ENCODE peak calls at places on chromosome 21, in five cellular contexts. One of them, this sample, is unnamed.

GRCh38 chr21:39613029-39613934 is 542 bp downstream of the B3GALT5 start:
- DNase-seq in right lobe of liver: no peak
- DNase-seq in transverse colon: no peak
- DNase-seq in non-pigmented ciliary epithelial cell: no peak
- DNase-seq in activated B cell treated with CpG ODN at 0.5 μM for 24 hours: no peak
- DNase-seq in this sample: no peak

GRCh38 chr21:42146821-42147220 is 72.1 kb upstream of the ABCG1 start:
- DNase-seq in right lobe of liver: no peak
- DNase-seq in transverse colon: no peak
- DNase-seq in non-pigmented ciliary epithelial cell: no peak
- DNase-seq in activated B cell treated with CpG ODN at 0.5 μM for 24 hours: no peak
- DNase-seq in this sample: no peak

GRCh38 chr21:42059721-42060120 is 11.4 kb upstream of the UMODL1 start:
- DNase-seq in right lobe of liver: peak; percentile 50
- DNase-seq in transverse colon: no peak
- DNase-seq in non-pigmented ciliary epithelial cell: no peak
- DNase-seq in activated B cell treated with CpG ODN at 0.5 μM for 24 hours: no peak
- DNase-seq in this sample: no peak

GRCh38 chr21:25494804-25495203 is 112.5 kb downstream of the MRPL39 start:
- DNase-seq in right lobe of liver: no peak
- DNase-seq in transverse colon: no peak
- DNase-seq in non-pigmented ciliary epithelial cell: no peak
- DNase-seq in activated B cell treated with CpG ODN at 0.5 μM for 24 hours: no peak
- DNase-seq in this sample: no peak

GRCh38 chr21:40952551-40953330 is 105.8 kb upstream of the DSCAM start:
- DNase-seq in right lobe of liver: no peak
- DNase-seq in transverse colon: no peak
- DNase-seq in non-pigmented ciliary epithelial cell: no peak
- DNase-seq in activated B cell treated with CpG ODN at 0.5 μM for 24 hours: no peak
- DNase-seq in this sample: no peak

GRCh38 chr21:45617021-45617930 is 26.2 kb upstream of the PCBP3 start:
- DNase-seq in right lobe of liver: peak; percentile 35
- DNase-seq in transverse colon: no peak
- DNase-seq in non-pigmented ciliary epithelial cell: no peak
- DNase-seq in activated B cell treated with CpG ODN at 0.5 μM for 24 hours: peak; percentile 10
- DNase-seq in this sample: no peak

GRCh38 chr21:42369821-42370220 is 3.5 kb upstream of the TFF1 start:
- DNase-seq in right lobe of liver: peak; percentile 54
- DNase-seq in transverse colon: no peak
- DNase-seq in non-pigmented ciliary epithelial cell: no peak
- DNase-seq in activated B cell treated with CpG ODN at 0.5 μM for 24 hours: no peak
- DNase-seq in this sample: no peak

GRCh38 chr21:36849461-36849860 is 117.0 kb downstream of the HLCS start:
- DNase-seq in right lobe of liver: no peak
- DNase-seq in transverse colon: no peak
- DNase-seq in non-pigmented ciliary epithelial cell: no peak
- DNase-seq in activated B cell treated with CpG ODN at 0.5 μM for 24 hours: no peak
- DNase-seq in this sample: no peak

GRCh38 chr21:37829447-37829846 is 86.8 kb downstream of the KCNJ6 start:
- DNase-seq in right lobe of liver: no peak
- DNase-seq in transverse colon: peak; percentile 76
- DNase-seq in non-pigmented ciliary epithelial cell: no peak
- DNase-seq in activated B cell treated with CpG ODN at 0.5 μM for 24 hours: no peak
- DNase-seq in this sample: no peak

GRCh38 chr21:36557316-36557715 is 77.4 kb upstream of the CLDN14 start:
- DNase-seq in right lobe of liver: no peak
- DNase-seq in transverse colon: no peak
- DNase-seq in non-pigmented ciliary epithelial cell: no peak
- DNase-seq in activated B cell treated with CpG ODN at 0.5 μM for 24 hours: no peak
- DNase-seq in this sample: no peak

GRCh38 chr21:37552496-37553399 is 186.2 kb downstream of the DYRK1A start:
- DNase-seq in right lobe of liver: no peak
- DNase-seq in transverse colon: no peak
- DNase-seq in non-pigmented ciliary epithelial cell: no peak
- DNase-seq in activated B cell treated with CpG ODN at 0.5 μM for 24 hours: no peak
- DNase-seq in this sample: no peak

GRCh38 chr21:35149698-35150097 is 100.6 kb upstream of the RUNX1 start:
- DNase-seq in right lobe of liver: no peak
- DNase-seq in transverse colon: no peak
- DNase-seq in non-pigmented ciliary epithelial cell: no peak
- DNase-seq in activated B cell treated with CpG ODN at 0.5 μM for 24 hours: no peak
- DNase-seq in this sample: no peak

GRCh38 chr21:35048706-35049617 is at the start of gene RUNX1:
- DNase-seq in right lobe of liver: no peak
- DNase-seq in transverse colon: peak; percentile 63
- DNase-seq in non-pigmented ciliary epithelial cell: peak; percentile 83
- DNase-seq in activated B cell treated with CpG ODN at 0.5 μM for 24 hours: peak; percentile 57
- DNase-seq in this sample: peak; percentile 10

GRCh38 chr21:44365251-44365966 is 12.0 kb downstream of the TRPM2 start:
- DNase-seq in right lobe of liver: no peak
- DNase-seq in transverse colon: no peak
- DNase-seq in non-pigmented ciliary epithelial cell: no peak
- DNase-seq in activated B cell treated with CpG ODN at 0.5 μM for 24 hours: no peak
- DNase-seq in this sample: no peak

GRCh38 chr21:20998886-20999285 is 677 bp downstream of the NCAM2 start:
- DNase-seq in right lobe of liver: no peak
- DNase-seq in transverse colon: no peak
- DNase-seq in non-pigmented ciliary epithelial cell: no peak
- DNase-seq in activated B cell treated with CpG ODN at 0.5 μM for 24 hours: no peak
- DNase-seq in this sample: no peak

GRCh38 chr21:29360799-29361765 is 62.4 kb downstream of the BACH1 start:
- DNase-seq in right lobe of liver: no peak
- DNase-seq in transverse colon: no peak
- DNase-seq in non-pigmented ciliary epithelial cell: no peak
- DNase-seq in activated B cell treated with CpG ODN at 0.5 μM for 24 hours: no peak
- DNase-seq in this sample: no peak

GRCh38 chr21:40923361-40923760 is 76.4 kb upstream of the DSCAM start:
- DNase-seq in right lobe of liver: no peak
- DNase-seq in transverse colon: no peak
- DNase-seq in non-pigmented ciliary epithelial cell: no peak
- DNase-seq in activated B cell treated with CpG ODN at 0.5 μM for 24 hours: no peak
- DNase-seq in this sample: no peak